ENCODE peak calls at places on chromosomes 13 and 19, in four cellular contexts. T is activated naive CD4-positive, alpha-beta T cell; W is uterus; F is CD8-positive, alpha-beta memory T cell. D is an unnamed sample.

GRCh38 chr19:13077233-13077632 is 25.4 kb downstream of the LYL1 start:
- DNase-seq in T (no peak), W (no peak), F (no peak), D (no peak)

GRCh38 chr13:71240906-71241305 is 626.1 kb downstream of the DACH1 start:
- DNase-seq in T (no peak), W (no peak), F (no peak), D (no peak)

GRCh38 chr13:32147193-32147592 is 115.6 kb downstream of the FRY start:
- DNase-seq in T (no peak), W (no peak), F (no peak), D (no peak)

GRCh38 chr19:15199652-15200574 is 882 bp downstream of the NOTCH3 start:
- DNase-seq in T (no peak), W (no peak), F (no peak), D (no peak)

GRCh38 chr19:42323852-42324654 is 1.4 kb upstream of the MEGF8 start:
- DNase-seq in T (no peak), W (no peak), F (no peak), D (no peak)

GRCh38 chr19:315811-316210 is 24.6 kb upstream of the PLPP2 start:
- DNase-seq in T (no peak), W (no peak), F (no peak), D (no peak)

GRCh38 chr13:113981201-113981605 is 7.3 kb upstream of the C13orf46 start:
- DNase-seq in T (no peak), W (no peak), F (peak), D (no peak)

GRCh38 chr19:56126983-56127780 is 6.1 kb upstream of the ZNF787 start:
- DNase-seq in T (no peak), W (no peak), F (no peak), D (no peak)

GRCh38 chr19:1168877-1169791 is 4.9 kb downstream of the SBNO2 start:
- DNase-seq in T (no peak), W (peak), F (no peak), D (no peak)

GRCh38 chr13:26584713-26585112 is 27.2 kb downstream of the WASF3 start:
- DNase-seq in T (no peak), W (no peak), F (no peak), D (no peak)

GRCh38 chr13:102566513-102566912 is 30.3 kb upstream of the TPP2 start:
- DNase-seq in T (no peak), W (no peak), F (no peak), D (no peak)

GRCh38 chr19:33300016-33300981 is 2.0 kb downstream of the CEBPA start:
- DNase-seq in T (no peak), W (no peak), F (no peak), D (no peak)

GRCh38 chr13:28031929-28032328 is 43.4 kb upstream of the URAD start:
- DNase-seq in T (no peak), W (no peak), F (no peak), D (no peak)

GRCh38 chr19:48614436-48615144 is at the start of gene FAM83E:
- DNase-seq in T (no peak), W (no peak), F (no peak), D (no peak)

GRCh38 chr19:19643158-19644053 is at the start of gene GMIP:
- DNase-seq in T (peak), W (peak), F (peak), D (peak)

GRCh38 chr13:40477623-40478608 is 188.5 kb downstream of the FOXO1 start:
- DNase-seq in T (no peak), W (peak), F (no peak), D (no peak)

GRCh38 chr19:36081385-36081784 is 26.7 kb downstream of the WDR62 start:
- DNase-seq in T (no peak), W (no peak), F (no peak), D (no peak)

GRCh38 chr19:33279430-33280350 is 22.6 kb downstream of the CEBPA start:
- DNase-seq in T (no peak), W (no peak), F (no peak), D (no peak)

GRCh38 chr13:51959773-51960172 is 51.5 kb downstream of the ATP7B start:
- DNase-seq in T (no peak), W (no peak), F (no peak), D (no peak)

GRCh38 chr13:105442941-105443340 is 1092.5 kb downstream of the EFNB2 start:
- DNase-seq in T (no peak), W (no peak), F (no peak), D (no peak)

GRCh38 chr19:7850429-7850819 is 20.4 kb downstream of the EVI5L start:
- DNase-seq in T (no peak), W (no peak), F (no peak), D (no peak)

GRCh38 chr19:45677351-45678230 is 9.6 kb downstream of the GIPR start:
- DNase-seq in T (peak), W (peak), F (peak), D (peak)

GRCh38 chr19:7149956-7150705 is 80.6 kb downstream of the ZNF557 start:
- DNase-seq in T (no peak), W (no peak), F (no peak), D (no peak)

GRCh38 chr13:112979406-112979902 is 10.4 kb downstream of the MCF2L start:
- DNase-seq in T (no peak), W (no peak), F (no peak), D (no peak)

GRCh38 chr19:41531438-41532311 is 44.3 kb upstream of the CEACAM21 start:
- DNase-seq in T (peak), W (peak), F (peak), D (peak)